ENCODE peak calls at places on chromosomes 16 and 17, in ten cellular contexts. S, N, E, M, C, F, Y, L, R and T are unnamed samples.

GRCh38 chr17:79843475-79843916 is 4.3 kb upstream of the CBX4 start:
- DNase-seq in C (no peak), L (no peak), S (peak), E (no peak), N (no peak), F (no peak), Y (no peak), R (no peak), M (no peak), T (no peak)

GRCh38 chr17:44362479-44362963 is 1.1 kb downstream of the FAM171A2 start:
- DNase-seq in R (no peak), L (no peak), E (no peak), S (no peak), C (no peak), Y (no peak), F (no peak), N (no peak), M (no peak), T (no peak)

GRCh38 chr16:47806309-47806847 is 345.2 kb downstream of the PHKB start:
- DNase-seq in Y (no peak), S (no peak), F (no peak), L (no peak), M (no peak), E (no peak), R (no peak), C (no peak), N (no peak), T (no peak)

GRCh38 chr16:77599793-77600415 is 122.4 kb upstream of the NUDT7 start:
- DNase-seq in S (no peak), L (no peak), R (no peak), C (no peak), M (no peak), E (peak), F (peak), N (peak), Y (no peak), T (no peak)

GRCh38 chr17:61302911-61303310 is 96.7 kb upstream of the TBX2 start:
- DNase-seq in E (no peak), Y (no peak), C (no peak), N (no peak), S (no peak), R (no peak), F (no peak), L (no peak), M (no peak), T (no peak)

GRCh38 chr16:5709889-5710288 is 612.3 kb upstream of the EEF2KMT start:
- DNase-seq in M (no peak), F (peak), L (no peak), C (no peak), R (no peak), Y (no peak), N (peak), S (peak), E (no peak), T (no peak)

GRCh38 chr16:35572186-35572585 is 2112.8 kb downstream of the TP53TG3F start:
- DNase-seq in L (no peak), N (no peak), M (no peak), R (no peak), E (no peak), F (no peak), Y (no peak), C (no peak), S (no peak), T (no peak)

GRCh38 chr16:69595127-69596036 is 29.6 kb downstream of the NFAT5 start:
- DNase-seq in S (no peak), R (no peak), Y (no peak), N (no peak), C (no peak), L (no peak), M (no peak), E (peak), F (peak), T (no peak)

GRCh38 chr17:43722921-43723665 is 35.5 kb downstream of the SOST start:
- DNase-seq in M (no peak), S (no peak), N (no peak), Y (no peak), C (no peak), F (no peak), R (no peak), E (no peak), L (no peak), T (no peak)

GRCh38 chr16:19583665-19584300 is 28.3 kb downstream of the VPS35L start:
- DNase-seq in S (no peak), F (peak), E (no peak), N (peak), Y (no peak), L (peak), M (no peak), C (peak), R (no peak), T (no peak)

GRCh38 chr17:80646328-80646727 is 101.7 kb downstream of the RPTOR start:
- DNase-seq in L (no peak), C (no peak), M (no peak), Y (no peak), S (no peak), R (no peak), F (no peak), N (no peak), E (no peak), T (no peak)

GRCh38 chr17:67759355-67760171 is 41.8 kb downstream of the NOL11 start:
- DNase-seq in L (no peak), R (no peak), N (no peak), E (no peak), Y (no peak), M (no peak), S (no peak), C (no peak), F (peak), T (no peak)